ENCODE peak calls at places on chromosomes 3 and 15, in four cellular contexts. One of them, this sample, is unnamed.

GRCh38 chr15:89457086-89457485 is 39.3 kb downstream of the RHCG start:
- DNase-seq in PC-9: no peak
- DNase-seq in thyroid gland: no peak
- DNase-seq in cardiac muscle cell: peak
- DNase-seq in this sample: no peak

GRCh38 chr3:180179562-180179961 is 142.8 kb upstream of the PEX5L start:
- DNase-seq in PC-9: no peak
- DNase-seq in thyroid gland: no peak
- DNase-seq in cardiac muscle cell: no peak
- DNase-seq in this sample: no peak

GRCh38 chr15:48644498-48644826 is 1.0 kb downstream of the FBN1 start:
- DNase-seq in PC-9: no peak
- DNase-seq in thyroid gland: peak
- DNase-seq in cardiac muscle cell: peak
- DNase-seq in this sample: no peak

GRCh38 chr3:10283638-10284037 is 9.1 kb downstream of the GHRL start:
- DNase-seq in PC-9: no peak
- DNase-seq in thyroid gland: peak
- DNase-seq in cardiac muscle cell: no peak
- DNase-seq in this sample: no peak

GRCh38 chr3:138898708-138899107 is 48.2 kb downstream of the FOXL2 start:
- DNase-seq in PC-9: no peak
- DNase-seq in thyroid gland: no peak
- DNase-seq in cardiac muscle cell: no peak
- DNase-seq in this sample: no peak

GRCh38 chr3:128969993-128970740 is 23.7 kb downstream of the CFAP92 start:
- DNase-seq in PC-9: no peak
- DNase-seq in thyroid gland: peak
- DNase-seq in cardiac muscle cell: peak
- DNase-seq in this sample: no peak

GRCh38 chr15:100627789-100628395 is 25.5 kb downstream of the ASB7 start:
- DNase-seq in PC-9: peak
- DNase-seq in thyroid gland: peak
- DNase-seq in cardiac muscle cell: peak
- DNase-seq in this sample: peak

GRCh38 chr15:92050220-92050898 is 196.9 kb downstream of the SLCO3A1 start:
- DNase-seq in PC-9: no peak
- DNase-seq in thyroid gland: no peak
- DNase-seq in cardiac muscle cell: no peak
- DNase-seq in this sample: no peak

GRCh38 chr15:89333959-89334509 is 590 bp downstream of the POLG start:
- DNase-seq in PC-9: no peak
- DNase-seq in thyroid gland: no peak
- DNase-seq in cardiac muscle cell: no peak
- DNase-seq in this sample: no peak

GRCh38 chr3:171563298-171563697 is 103.1 kb upstream of the TNIK start:
- DNase-seq in PC-9: no peak
- DNase-seq in thyroid gland: no peak
- DNase-seq in cardiac muscle cell: no peak
- DNase-seq in this sample: no peak

GRCh38 chr15:100905855-100906254 is 13.3 kb upstream of the LRRK1 start:
- DNase-seq in PC-9: no peak
- DNase-seq in thyroid gland: peak
- DNase-seq in cardiac muscle cell: no peak
- DNase-seq in this sample: no peak

GRCh38 chr15:68679961-68680371 is 101.2 kb downstream of the CORO2B start:
- DNase-seq in PC-9: no peak
- DNase-seq in thyroid gland: no peak
- DNase-seq in cardiac muscle cell: no peak
- DNase-seq in this sample: no peak

GRCh38 chr3:4097801-4098200 is 205.4 kb upstream of the SETMAR start:
- DNase-seq in PC-9: no peak
- DNase-seq in thyroid gland: no peak
- DNase-seq in cardiac muscle cell: peak
- DNase-seq in this sample: no peak

GRCh38 chr3:59367150-59367549 is 317.3 kb upstream of the CFAP20DC start:
- DNase-seq in PC-9: no peak
- DNase-seq in thyroid gland: no peak
- DNase-seq in cardiac muscle cell: no peak
- DNase-seq in this sample: no peak

GRCh38 chr3:183481582-183481981 is 53.2 kb upstream of the MCF2L2 start:
- DNase-seq in PC-9: no peak
- DNase-seq in thyroid gland: no peak
- DNase-seq in cardiac muscle cell: no peak
- DNase-seq in this sample: no peak

GRCh38 chr3:100114413-100115030 is at the start of gene FILIP1L:
- DNase-seq in PC-9: peak
- DNase-seq in thyroid gland: no peak
- DNase-seq in cardiac muscle cell: no peak
- DNase-seq in this sample: no peak

GRCh38 chr15:25416693-25417092 is 22.1 kb downstream of the UBE3A start:
- DNase-seq in PC-9: no peak
- DNase-seq in thyroid gland: peak
- DNase-seq in cardiac muscle cell: no peak
- DNase-seq in this sample: no peak

GRCh38 chr3:24196526-24196925 is 251.4 kb downstream of the NR1D2 start:
- DNase-seq in PC-9: no peak
- DNase-seq in thyroid gland: no peak
- DNase-seq in cardiac muscle cell: peak
- DNase-seq in this sample: no peak

GRCh38 chr15:77002954-77003912 is 8.3 kb downstream of the PSTPIP1 start:
- DNase-seq in PC-9: no peak
- DNase-seq in thyroid gland: no peak
- DNase-seq in cardiac muscle cell: no peak
- DNase-seq in this sample: no peak

GRCh38 chr3:34066999-34067398 is 268.6 kb downstream of the PDCD6IP start:
- DNase-seq in PC-9: no peak
- DNase-seq in thyroid gland: no peak
- DNase-seq in cardiac muscle cell: no peak
- DNase-seq in this sample: no peak

GRCh38 chr15:44537728-44538240 is 837 bp downstream of the EIF3J start:
- DNase-seq in PC-9: no peak
- DNase-seq in thyroid gland: no peak
- DNase-seq in cardiac muscle cell: no peak
- DNase-seq in this sample: no peak

GRCh38 chr3:146503459-146504202 is 34.3 kb upstream of the PLSCR2 start:
- DNase-seq in PC-9: peak
- DNase-seq in thyroid gland: no peak
- DNase-seq in cardiac muscle cell: peak
- DNase-seq in this sample: peak

GRCh38 chr3:24258260-24258659 is 236.4 kb downstream of the THRB start:
- DNase-seq in PC-9: no peak
- DNase-seq in thyroid gland: no peak
- DNase-seq in cardiac muscle cell: no peak
- DNase-seq in this sample: no peak

GRCh38 chr15:50051811-50052419 is 67.1 kb downstream of the ATP8B4 start:
- DNase-seq in PC-9: peak
- DNase-seq in thyroid gland: peak
- DNase-seq in cardiac muscle cell: peak
- DNase-seq in this sample: peak

GRCh38 chr3:16374047-16375019 is 109.3 kb downstream of the OXNAD1 start:
- DNase-seq in PC-9: no peak
- DNase-seq in thyroid gland: peak
- DNase-seq in cardiac muscle cell: no peak
- DNase-seq in this sample: no peak

GRCh38 chr3:149277338-149277813 is 55.7 kb upstream of the CP start:
- DNase-seq in PC-9: peak
- DNase-seq in thyroid gland: no peak
- DNase-seq in cardiac muscle cell: peak
- DNase-seq in this sample: peak

GRCh38 chr15:93067649-93068085 is 21.3 kb downstream of the RGMA start:
- DNase-seq in PC-9: no peak
- DNase-seq in thyroid gland: no peak
- DNase-seq in cardiac muscle cell: no peak
- DNase-seq in this sample: no peak
- TF ChIP-seq CTCF in PC-9: no peak
- TF ChIP-seq CTCF in thyroid gland: no peak
- TF ChIP-seq CTCF in cardiac muscle cell: no peak
- TF ChIP-seq CTCF in this sample: no peak

GRCh38 chr3:20668411-20668810 is 482.4 kb upstream of the SGO1 start:
- DNase-seq in PC-9: no peak
- DNase-seq in thyroid gland: no peak
- DNase-seq in cardiac muscle cell: peak
- DNase-seq in this sample: no peak

GRCh38 chr3:20673866-20674265 is 487.9 kb upstream of the SGO1 start:
- DNase-seq in PC-9: no peak
- DNase-seq in thyroid gland: no peak
- DNase-seq in cardiac muscle cell: no peak
- DNase-seq in this sample: no peak

GRCh38 chr3:20669675-20670074 is 483.7 kb upstream of the SGO1 start:
- DNase-seq in PC-9: no peak
- DNase-seq in thyroid gland: no peak
- DNase-seq in cardiac muscle cell: no peak
- DNase-seq in this sample: no peak

GRCh38 chr3:20666091-20666490 is 480.1 kb upstream of the SGO1 start:
- DNase-seq in PC-9: no peak
- DNase-seq in thyroid gland: no peak
- DNase-seq in cardiac muscle cell: peak
- DNase-seq in this sample: no peak

DNA sequence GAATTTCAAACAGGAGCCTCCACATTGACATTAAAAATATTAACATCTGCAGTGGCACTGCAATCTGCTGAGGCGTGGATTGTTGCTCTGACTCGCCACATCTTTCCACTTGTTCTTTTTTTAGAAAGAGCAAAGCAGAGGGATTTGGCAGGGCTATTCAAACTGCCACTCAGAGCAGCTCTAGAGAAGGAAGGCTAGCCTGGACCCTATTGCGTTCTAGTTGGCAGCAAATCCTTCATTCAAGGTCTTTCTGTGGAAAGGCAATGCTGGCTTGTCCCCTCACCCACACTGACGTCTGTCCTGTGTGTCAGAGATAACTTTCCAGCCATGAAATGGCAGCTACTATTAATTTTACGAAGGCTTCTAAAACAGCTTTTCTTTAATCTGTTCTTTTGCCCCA is 483.2 kb upstream of the SGO1 start:
- DNase-seq in PC-9: no peak
- DNase-seq in thyroid gland: no peak
- DNase-seq in cardiac muscle cell: peak
- DNase-seq in this sample: no peak
- H3K27ac ChIP-seq in PC-9: no peak
- H3K27ac ChIP-seq in thyroid gland: no peak
- H3K27ac ChIP-seq in cardiac muscle cell: peak
- H3K27ac ChIP-seq in this sample: no peak

DNA sequence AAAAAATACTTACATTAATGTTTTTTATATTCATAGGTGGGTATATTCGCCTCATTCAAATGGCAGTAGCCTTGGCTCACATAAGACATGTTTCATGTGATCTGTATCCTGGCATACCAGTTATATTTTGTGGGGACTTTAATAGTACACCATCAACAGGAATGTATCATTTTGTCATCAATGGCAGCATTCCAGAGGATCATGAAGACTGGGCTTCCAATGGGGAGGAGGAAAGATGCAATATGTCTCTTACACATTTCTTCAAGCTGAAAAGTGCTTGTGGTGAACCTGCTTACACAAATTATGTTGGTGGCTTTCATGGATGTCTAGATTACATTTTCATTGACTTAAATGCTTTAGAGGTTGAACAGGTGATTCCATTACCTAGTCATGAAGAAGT is 3.5 kb downstream of the PDE12 start:
- DNase-seq in PC-9: no peak
- DNase-seq in thyroid gland: no peak
- DNase-seq in cardiac muscle cell: peak
- DNase-seq in this sample: no peak
- H3K4me3 ChIP-seq in PC-9: peak
- H3K4me3 ChIP-seq in thyroid gland: no peak
- H3K4me3 ChIP-seq in cardiac muscle cell: no peak
- H3K4me3 ChIP-seq in this sample: no peak

GRCh38 chr3:112116777-112117186 is 16.3 kb downstream of the GCSAM start:
- DNase-seq in PC-9: no peak
- DNase-seq in thyroid gland: no peak
- DNase-seq in cardiac muscle cell: no peak
- DNase-seq in this sample: no peak

GRCh38 chr3:112115806-112116383 is 17.2 kb downstream of the GCSAM start:
- DNase-seq in PC-9: no peak
- DNase-seq in thyroid gland: no peak
- DNase-seq in cardiac muscle cell: no peak
- DNase-seq in this sample: no peak

GRCh38 chr3:112117415-112117814 is 15.6 kb downstream of the GCSAM start:
- DNase-seq in PC-9: no peak
- DNase-seq in thyroid gland: no peak
- DNase-seq in cardiac muscle cell: no peak
- DNase-seq in this sample: no peak

GRCh38 chr3:112119686-112120484 is 13.2 kb downstream of the GCSAM start:
- DNase-seq in PC-9: no peak
- DNase-seq in thyroid gland: no peak
- DNase-seq in cardiac muscle cell: no peak
- DNase-seq in this sample: no peak

GRCh38 chr3:112117826-112118571 is 15.0 kb downstream of the GCSAM start:
- DNase-seq in PC-9: no peak
- DNase-seq in thyroid gland: no peak
- DNase-seq in cardiac muscle cell: no peak
- DNase-seq in this sample: no peak
- TF ChIP-seq CTCF in PC-9: no peak
- TF ChIP-seq CTCF in thyroid gland: no peak
- TF ChIP-seq CTCF in cardiac muscle cell: no peak
- TF ChIP-seq CTCF in this sample: no peak

DNA sequence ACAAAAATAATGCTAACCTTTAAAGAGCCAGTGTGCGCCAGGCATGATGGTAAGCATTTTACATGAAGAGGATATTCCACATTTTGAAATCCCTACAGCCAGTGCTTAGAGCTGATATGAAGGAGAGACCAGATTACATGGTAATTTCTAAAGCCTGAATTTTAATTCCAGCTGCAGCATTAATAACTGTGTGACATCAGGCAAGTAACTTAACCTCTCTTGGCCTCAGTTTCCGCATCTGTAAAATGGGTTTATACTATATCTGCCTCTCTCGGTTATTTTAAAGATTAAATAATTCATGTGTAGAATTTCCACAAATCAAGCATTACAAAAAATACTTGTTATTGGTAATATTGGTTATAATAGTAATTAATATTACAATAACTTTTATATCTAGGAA is 165.4 kb downstream of the UACA start:
- DNase-seq in PC-9: no peak
- DNase-seq in thyroid gland: no peak
- DNase-seq in cardiac muscle cell: no peak
- DNase-seq in this sample: no peak
- H3K27ac ChIP-seq in PC-9: no peak
- H3K27ac ChIP-seq in thyroid gland: no peak
- H3K27ac ChIP-seq in cardiac muscle cell: no peak
- H3K27ac ChIP-seq in this sample: no peak

DNA sequence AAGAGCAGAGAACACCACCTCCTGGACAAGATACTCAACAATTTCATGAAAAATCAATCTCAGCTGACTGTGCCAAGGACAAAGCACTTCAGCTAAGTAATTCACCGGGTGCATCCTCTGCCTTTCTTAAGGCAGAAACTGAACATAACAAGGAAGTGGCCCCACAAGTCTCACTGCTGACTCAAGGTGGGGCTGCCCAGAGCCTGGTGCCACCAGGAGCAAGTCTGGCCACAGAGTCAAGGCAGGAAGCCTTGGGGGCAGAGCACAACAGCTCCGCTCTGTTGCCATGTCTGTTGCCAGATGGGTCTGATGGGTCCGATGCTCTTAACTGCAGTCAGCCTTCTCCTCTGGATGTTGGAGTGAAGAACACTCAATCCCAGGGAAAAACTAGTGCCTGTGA is 200.5 kb downstream of the AKAP13 start:
- DNase-seq in PC-9: no peak
- DNase-seq in thyroid gland: no peak
- DNase-seq in cardiac muscle cell: no peak
- DNase-seq in this sample: no peak
- H3K4me3 ChIP-seq in PC-9: no peak
- H3K4me3 ChIP-seq in thyroid gland: no peak
- H3K4me3 ChIP-seq in cardiac muscle cell: no peak
- H3K4me3 ChIP-seq in this sample: no peak

This sample was measured in AG04450.